ENCODE peak calls at places on chromosomes 12 and 14, in four cellular contexts. X, I, U and P are unnamed samples.

GRCh38 chr14:37122919-37123639 is 49.3 kb downstream of the SLC25A21 start:
- DNase-seq in X (no peak), I (no peak), U (no peak), P (no peak)

GRCh38 chr12:106114084-106115068 is 24.4 kb downstream of the NUAK1 start:
- DNase-seq in X (no peak), I (no peak), U (no peak), P (no peak)

GRCh38 chr12:57852620-57853509 is 6.3 kb upstream of the CTDSP2 start:
- DNase-seq in X (no peak), I (peak), U (peak), P (no peak)

GRCh38 chr12:29537292-29537691 is 39.8 kb upstream of the OVCH1 start:
- DNase-seq in X (no peak), I (no peak), U (no peak), P (no peak)

GRCh38 chr12:110741795-110742717 is 635 bp downstream of the PPP1CC start:
- DNase-seq in X (no peak), I (no peak), U (no peak), P (no peak)

GRCh38 chr12:47556631-47557030 is 149.2 kb downstream of the RPAP3 start:
- DNase-seq in X (no peak), I (no peak), U (no peak), P (no peak)

GRCh38 chr12:83823386-83824045 is 1089.1 kb downstream of the SLC6A15 start:
- DNase-seq in X (peak), I (peak), U (peak), P (peak)

GRCh38 chr12:130049666-130050065 is 112.6 kb upstream of the FZD10 start:
- DNase-seq in X (no peak), I (no peak), U (no peak), P (no peak)

GRCh38 chr12:110670161-110670701 is 18.7 kb downstream of the HVCN1 start:
- DNase-seq in X (no peak), I (no peak), U (no peak), P (no peak)

GRCh38 chr14:104928391-104929133 is 3.9 kb downstream of the PLD4 start:
- DNase-seq in X (no peak), I (peak), U (no peak), P (no peak)

GRCh38 chr12:19643635-19644034 is 204.3 kb downstream of the AEBP2 start:
- DNase-seq in X (peak), I (no peak), U (peak), P (no peak)

GRCh38 chr14:101563352-101563653 is 2.0 kb downstream of the DIO3 start:
- DNase-seq in X (no peak), I (no peak), U (no peak), P (no peak)

GRCh38 chr12:128973883-128974681 is 120.8 kb downstream of the GLT1D1 start:
- DNase-seq in X (no peak), I (no peak), U (no peak), P (no peak)

GRCh38 chr14:95381726-95382125 is 62.0 kb upstream of the CLMN start:
- DNase-seq in X (no peak), I (no peak), U (no peak), P (no peak)

GRCh38 chr12:6754406-6754805 is 1.5 kb upstream of the MLF2 start:
- DNase-seq in X (no peak), I (no peak), U (no peak), P (no peak)

GRCh38 chr14:85437143-85437542 is 92.8 kb upstream of the FLRT2 start:
- DNase-seq in X (no peak), I (no peak), U (peak), P (no peak)

GRCh38 chr12:22160396-22161003 is 114.5 kb downstream of the CMAS start:
- DNase-seq in X (no peak), I (no peak), U (no peak), P (no peak)

GRCh38 chr12:22935090-22935489 is 310.1 kb downstream of the ETNK1 start:
- DNase-seq in X (no peak), I (no peak), U (no peak), P (no peak)

GRCh38 chr12:89346741-89347324 is 5.5 kb downstream of the DUSP6 start:
- DNase-seq in X (peak), I (no peak), U (peak), P (no peak)

GRCh38 chr12:55051197-55051920 is 31.6 kb downstream of the NEUROD4 start:
- DNase-seq in X (no peak), I (no peak), U (no peak), P (no peak)

GRCh38 chr12:117189725-117190209 is 503 bp downstream of the FBXO21 start:
- DNase-seq in X (no peak), I (peak), U (peak), P (no peak)

GRCh38 chr12:58833844-58834243 is 86.5 kb downstream of the LRIG3 start:
- DNase-seq in X (no peak), I (no peak), U (no peak), P (no peak)

GRCh38 chr14:77882631-77883030 is 82.7 kb downstream of the ADCK1 start:
- DNase-seq in X (no peak), I (no peak), U (no peak), P (no peak)

GRCh38 chr14:42140831-42141279 is 534.2 kb downstream of the LRFN5 start:
- DNase-seq in X (no peak), I (no peak), U (no peak), P (peak)

GRCh38 chr12:116933101-116933500 is 22.4 kb downstream of the FBXW8 start:
- DNase-seq in X (no peak), I (no peak), U (no peak), P (no peak)

GRCh38 chr12:53985358-53985899 is 483 bp downstream of the HOXC10 start:
- DNase-seq in X (no peak), I (no peak), U (no peak), P (no peak)

GRCh38 chr14:85350667-85351066 is 179.3 kb upstream of the FLRT2 start:
- DNase-seq in X (no peak), I (no peak), U (no peak), P (no peak)

GRCh38 chr12:87406926-87407325 is 622.3 kb downstream of the C12orf50 start:
- DNase-seq in X (no peak), I (no peak), U (no peak), P (no peak)

GRCh38 chr14:58078068-58078467 is 73.9 kb downstream of the ARMH4 start:
- DNase-seq in X (no peak), I (no peak), U (no peak), P (no peak)

GRCh38 chr12:23949212-23950010 is at the start of gene SOX5:
- DNase-seq in X (no peak), I (peak), U (peak), P (no peak)

GRCh38 chr12:110371408-110372055 is 32.0 kb downstream of the ANAPC7 start:
- DNase-seq in X (no peak), I (no peak), U (no peak), P (no peak)

GRCh38 chr14:52073251-52073650 is 4.4 kb upstream of the NID2 start:
- DNase-seq in X (no peak), I (no peak), U (no peak), P (no peak)

DNA sequence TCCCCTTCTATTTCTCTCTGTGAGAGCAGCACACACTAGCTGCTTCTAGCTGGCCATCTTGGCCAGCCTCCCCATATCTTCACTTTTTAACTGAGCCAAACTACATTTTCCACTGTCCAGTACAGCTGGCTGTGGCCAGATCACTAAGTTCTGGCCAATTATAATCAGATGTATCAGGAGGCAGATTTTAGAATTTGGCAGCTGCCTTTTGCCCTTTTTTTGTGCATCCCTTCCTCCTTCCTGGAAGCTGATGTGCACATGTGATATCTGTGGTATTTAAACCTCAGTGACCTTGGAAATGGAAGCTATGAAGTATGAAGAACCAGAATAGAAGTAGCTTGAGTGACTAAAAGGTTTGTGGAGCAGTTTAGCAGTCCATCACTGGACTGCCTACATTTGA is 49.8 kb upstream of the ANO6 start:
- DNase-seq in X (no peak), I (no peak), U (no peak), P (no peak)
- TF ChIP-seq TCF7L2 in X (no peak), I (no peak), U (no peak), P (no peak)

DNA sequence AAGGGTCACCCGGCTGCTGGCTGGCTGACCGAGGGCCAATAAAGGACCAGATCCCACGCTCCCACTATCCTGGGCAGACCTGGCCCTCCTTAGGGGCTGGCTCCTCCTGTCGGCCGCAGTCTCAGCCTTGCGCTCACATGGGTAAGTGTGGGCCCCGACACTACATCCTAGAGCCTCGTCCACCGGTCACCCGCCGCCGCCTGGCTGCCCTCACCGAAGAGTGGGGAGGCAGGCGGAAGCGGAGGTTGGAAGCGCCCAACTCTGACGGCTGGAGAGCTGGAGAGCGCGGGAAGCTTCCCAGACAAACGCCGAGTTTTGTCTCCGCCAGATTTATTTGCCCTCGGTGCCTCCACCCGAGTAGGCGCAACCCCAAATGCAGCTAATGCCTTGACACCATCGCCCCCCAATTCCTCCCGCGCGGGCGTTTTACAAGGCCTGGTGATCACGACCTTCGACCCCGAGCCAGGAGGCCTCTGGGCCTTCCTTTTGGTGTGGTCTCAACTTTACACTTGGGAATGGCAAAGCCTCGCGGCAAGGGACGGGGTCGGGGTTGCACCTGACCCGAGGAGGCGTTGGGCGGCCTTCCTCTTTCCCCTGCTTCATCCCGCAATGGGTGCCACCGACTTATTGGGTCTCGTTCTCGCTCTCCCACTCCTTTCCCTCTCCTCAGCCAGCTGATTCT is 78.5 kb upstream of the ANO4 start:
- DNase-seq in X (no peak), I (no peak), U (no peak), P (no peak)
- H3K27ac ChIP-seq in X (no peak), I (no peak), U (no peak), P (no peak)

GRCh38 chr12:51886021-51886710 is 1.7 kb upstream of the ANKRD33 start:
- DNase-seq in X (no peak), I (no peak), U (peak), P (no peak)
- TF ChIP-seq TCF7L2 in X (no peak), I (no peak), U (no peak), P (no peak)

DNA sequence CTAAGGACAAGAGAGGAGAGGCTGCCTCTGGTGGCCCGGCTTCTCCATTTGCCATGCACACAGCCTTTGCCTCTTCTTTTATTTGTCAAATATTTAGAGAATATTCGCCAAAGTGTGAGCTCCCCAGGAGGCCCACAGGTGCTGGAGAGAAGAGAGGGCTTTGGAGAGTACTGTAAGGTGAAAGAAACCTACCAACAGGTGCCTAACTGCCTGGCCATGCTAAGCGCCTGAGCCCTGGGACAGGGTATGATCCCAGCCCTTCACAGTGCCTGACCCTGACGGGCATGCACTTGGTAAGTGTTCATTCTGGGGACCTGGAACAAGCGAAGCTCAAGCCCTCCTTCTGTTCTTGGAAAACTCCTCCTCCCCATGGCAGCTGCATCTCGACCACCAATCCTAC is 106.1 kb downstream of the DPF3 start:
- DNase-seq in X (no peak), I (no peak), U (no peak), P (no peak)
- H3K27ac ChIP-seq in X (no peak), I (no peak), U (no peak), P (no peak)

GRCh38 chr12:91989143-91989542 is 156.5 kb downstream of the BTG1 start:
- DNase-seq in X (no peak), I (no peak), U (no peak), P (no peak)

GRCh38 chr12:91988076-91988475 is 157.6 kb downstream of the BTG1 start:
- DNase-seq in X (no peak), I (no peak), U (no peak), P (no peak)

GRCh38 chr12:91991397-91992187 is 154.1 kb downstream of the BTG1 start:
- DNase-seq in X (no peak), I (no peak), U (no peak), P (no peak)

GRCh38 chr12:91988571-91988970 is 157.1 kb downstream of the BTG1 start:
- DNase-seq in X (no peak), I (peak), U (no peak), P (no peak)

GRCh38 chr12:91990525-91990924 is 155.1 kb downstream of the BTG1 start:
- DNase-seq in X (no peak), I (no peak), U (no peak), P (no peak)
- TF ChIP-seq TCF7L2 in X (no peak), I (no peak), U (no peak), P (no peak)

GRCh38 chr14:23174785-23175184 is 8.7 kb downstream of the SLC7A8 start:
- DNase-seq in X (no peak), I (no peak), U (no peak), P (no peak)

GRCh38 chr14:23173796-23174195 is 9.7 kb downstream of the SLC7A8 start:
- DNase-seq in X (no peak), I (no peak), U (no peak), P (no peak)

GRCh38 chr14:23174266-23174665 is 9.2 kb downstream of the SLC7A8 start:
- DNase-seq in X (no peak), I (no peak), U (no peak), P (no peak)

GRCh38 chr14:23175823-23176222 is 7.6 kb downstream of the SLC7A8 start:
- DNase-seq in X (no peak), I (no peak), U (no peak), P (no peak)

DNA sequence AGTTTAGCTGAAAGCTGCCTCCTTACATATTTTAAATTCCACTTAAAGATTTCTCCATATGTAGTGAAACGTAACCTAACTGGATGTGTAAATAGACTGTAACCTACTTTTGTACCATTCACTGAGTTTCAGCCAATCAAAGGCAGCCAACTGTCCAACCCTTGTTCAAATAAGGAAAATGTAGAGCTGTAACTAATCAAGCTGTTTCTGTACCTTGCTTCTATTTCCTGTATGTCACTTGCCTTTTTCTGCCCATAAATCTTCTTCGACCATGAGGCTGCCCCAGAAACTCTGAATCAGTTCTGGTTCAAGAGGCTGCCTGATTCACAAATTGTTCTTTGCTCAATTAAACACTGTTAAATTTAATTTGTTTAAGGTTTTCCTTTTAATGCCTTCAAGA is 6.3 kb downstream of the SLC7A8 start:
- DNase-seq in X (no peak), I (no peak), U (no peak), P (no peak)
- H3K27ac ChIP-seq in X (no peak), I (no peak), U (no peak), P (no peak)

GRCh38 chr14:34322940-34323418 is 139.1 kb downstream of the SPTSSA start:
- DNase-seq in X (peak), I (peak), U (peak), P (no peak)
- TF ChIP-seq TCF7L2 in X (peak), I (no peak), U (no peak), P (no peak)

GRCh38 chr14:90445011-90445410 is 48.2 kb downstream of the CALM1 start:
- DNase-seq in X (no peak), I (peak), U (no peak), P (no peak)
- H3K27ac ChIP-seq in X (no peak), I (no peak), U (no peak), P (no peak)